ENCODE peak calls at places on chromosomes 4 and X, in eight cellular contexts. One of them, this sample, is unnamed.

GRCh38 chr4:13530823-13531608 is 13.3 kb downstream of the NKX3-2 start:
- DNase-seq in stimulated activated CD4-positive, alpha-beta T cell treated with anti-CD3 and anti-CD28 coated beads, Interleukin-2, amount 100 ng/mL, for 24 hours: no peak
- DNase-seq in ELF-1: peak
- DNase-seq in EH: no peak
- DNase-seq in C1 segment of cervical spinal cord: no peak
- DNase-seq in T-cell: no peak
- DNase-seq in psoas muscle: no peak
- DNase-seq in activated T-cell treated with anti-CD3 and anti-CD28 coated beads, Interleukin-2, amount 50 U/mL, for 1 hour: no peak
- DNase-seq in this sample: peak

GRCh38 chrX:63506320-63506719 is 155.2 kb upstream of the SPIN4 start:
- DNase-seq in C1 segment of cervical spinal cord: no peak
- DNase-seq in psoas muscle: no peak
- DNase-seq in stimulated activated CD4-positive, alpha-beta T cell treated with anti-CD3 and anti-CD28 coated beads, Interleukin-2, amount 100 ng/mL, for 24 hours: no peak
- DNase-seq in activated T-cell treated with anti-CD3 and anti-CD28 coated beads, Interleukin-2, amount 50 U/mL, for 1 hour: no peak
- DNase-seq in EH: peak
- DNase-seq in ELF-1: peak
- DNase-seq in T-cell: no peak
- DNase-seq in this sample: peak

GRCh38 chr4:81648576-81649272 is 177.0 kb upstream of the RASGEF1B start:
- DNase-seq in C1 segment of cervical spinal cord: no peak
- DNase-seq in ELF-1: no peak
- DNase-seq in activated T-cell treated with anti-CD3 and anti-CD28 coated beads, Interleukin-2, amount 50 U/mL, for 1 hour: peak
- DNase-seq in EH: no peak
- DNase-seq in stimulated activated CD4-positive, alpha-beta T cell treated with anti-CD3 and anti-CD28 coated beads, Interleukin-2, amount 100 ng/mL, for 24 hours: peak
- DNase-seq in psoas muscle: no peak
- DNase-seq in T-cell: peak
- DNase-seq in this sample: no peak

GRCh38 chr4:173365359-173365996 is 5.3 kb upstream of the SAP30 start:
- DNase-seq in T-cell: no peak
- DNase-seq in stimulated activated CD4-positive, alpha-beta T cell treated with anti-CD3 and anti-CD28 coated beads, Interleukin-2, amount 100 ng/mL, for 24 hours: no peak
- DNase-seq in ELF-1: no peak
- DNase-seq in psoas muscle: no peak
- DNase-seq in C1 segment of cervical spinal cord: no peak
- DNase-seq in activated T-cell treated with anti-CD3 and anti-CD28 coated beads, Interleukin-2, amount 50 U/mL, for 1 hour: no peak
- DNase-seq in EH: no peak
- DNase-seq in this sample: no peak

GRCh38 chr4:11542952-11543351 is 114.3 kb upstream of the HS3ST1 start:
- DNase-seq in C1 segment of cervical spinal cord: no peak
- DNase-seq in ELF-1: no peak
- DNase-seq in T-cell: no peak
- DNase-seq in activated T-cell treated with anti-CD3 and anti-CD28 coated beads, Interleukin-2, amount 50 U/mL, for 1 hour: no peak
- DNase-seq in stimulated activated CD4-positive, alpha-beta T cell treated with anti-CD3 and anti-CD28 coated beads, Interleukin-2, amount 100 ng/mL, for 24 hours: no peak
- DNase-seq in psoas muscle: no peak
- DNase-seq in EH: no peak
- DNase-seq in this sample: no peak

GRCh38 chrX:31714797-31715196 is 643.0 kb upstream of the FTHL17 start:
- DNase-seq in C1 segment of cervical spinal cord: no peak
- DNase-seq in EH: no peak
- DNase-seq in ELF-1: no peak
- DNase-seq in activated T-cell treated with anti-CD3 and anti-CD28 coated beads, Interleukin-2, amount 50 U/mL, for 1 hour: no peak
- DNase-seq in T-cell: no peak
- DNase-seq in psoas muscle: no peak
- DNase-seq in stimulated activated CD4-positive, alpha-beta T cell treated with anti-CD3 and anti-CD28 coated beads, Interleukin-2, amount 100 ng/mL, for 24 hours: no peak
- DNase-seq in this sample: no peak

GRCh38 chr4:163164591-163164990 is 2.1 kb downstream of the NAF1 start:
- DNase-seq in stimulated activated CD4-positive, alpha-beta T cell treated with anti-CD3 and anti-CD28 coated beads, Interleukin-2, amount 100 ng/mL, for 24 hours: no peak
- DNase-seq in C1 segment of cervical spinal cord: no peak
- DNase-seq in T-cell: no peak
- DNase-seq in psoas muscle: no peak
- DNase-seq in activated T-cell treated with anti-CD3 and anti-CD28 coated beads, Interleukin-2, amount 50 U/mL, for 1 hour: no peak
- DNase-seq in ELF-1: no peak
- DNase-seq in EH: no peak
- DNase-seq in this sample: peak

GRCh38 chr4:98466868-98467599 is 191.4 kb downstream of the TSPAN5 start:
- DNase-seq in ELF-1: no peak
- DNase-seq in T-cell: no peak
- DNase-seq in C1 segment of cervical spinal cord: no peak
- DNase-seq in psoas muscle: no peak
- DNase-seq in activated T-cell treated with anti-CD3 and anti-CD28 coated beads, Interleukin-2, amount 50 U/mL, for 1 hour: no peak
- DNase-seq in EH: peak
- DNase-seq in stimulated activated CD4-positive, alpha-beta T cell treated with anti-CD3 and anti-CD28 coated beads, Interleukin-2, amount 100 ng/mL, for 24 hours: no peak
- DNase-seq in this sample: no peak

GRCh38 chr4:38980903-38981676 is 51.1 kb downstream of the TMEM156 start:
- DNase-seq in stimulated activated CD4-positive, alpha-beta T cell treated with anti-CD3 and anti-CD28 coated beads, Interleukin-2, amount 100 ng/mL, for 24 hours: no peak
- DNase-seq in C1 segment of cervical spinal cord: no peak
- DNase-seq in EH: peak
- DNase-seq in ELF-1: no peak
- DNase-seq in activated T-cell treated with anti-CD3 and anti-CD28 coated beads, Interleukin-2, amount 50 U/mL, for 1 hour: no peak
- DNase-seq in psoas muscle: no peak
- DNase-seq in T-cell: no peak
- DNase-seq in this sample: peak

GRCh38 chr4:119962631-119963030 is 104.0 kb downstream of the MAD2L1 start:
- DNase-seq in EH: no peak
- DNase-seq in C1 segment of cervical spinal cord: no peak
- DNase-seq in T-cell: no peak
- DNase-seq in psoas muscle: no peak
- DNase-seq in ELF-1: no peak
- DNase-seq in activated T-cell treated with anti-CD3 and anti-CD28 coated beads, Interleukin-2, amount 50 U/mL, for 1 hour: no peak
- DNase-seq in stimulated activated CD4-positive, alpha-beta T cell treated with anti-CD3 and anti-CD28 coated beads, Interleukin-2, amount 100 ng/mL, for 24 hours: no peak
- DNase-seq in this sample: no peak

GRCh38 chr4:24643774-24644520 is 59.6 kb upstream of the DHX15 start:
- DNase-seq in C1 segment of cervical spinal cord: no peak
- DNase-seq in activated T-cell treated with anti-CD3 and anti-CD28 coated beads, Interleukin-2, amount 50 U/mL, for 1 hour: no peak
- DNase-seq in ELF-1: no peak
- DNase-seq in psoas muscle: no peak
- DNase-seq in stimulated activated CD4-positive, alpha-beta T cell treated with anti-CD3 and anti-CD28 coated beads, Interleukin-2, amount 100 ng/mL, for 24 hours: no peak
- DNase-seq in T-cell: no peak
- DNase-seq in EH: peak
- DNase-seq in this sample: no peak

GRCh38 chr4:826508-827208 is 729 bp upstream of the CPLX1 start:
- DNase-seq in C1 segment of cervical spinal cord: no peak
- DNase-seq in EH: no peak
- DNase-seq in psoas muscle: peak
- DNase-seq in ELF-1: no peak
- DNase-seq in activated T-cell treated with anti-CD3 and anti-CD28 coated beads, Interleukin-2, amount 50 U/mL, for 1 hour: peak
- DNase-seq in T-cell: no peak
- DNase-seq in stimulated activated CD4-positive, alpha-beta T cell treated with anti-CD3 and anti-CD28 coated beads, Interleukin-2, amount 100 ng/mL, for 24 hours: no peak
- DNase-seq in this sample: no peak

GRCh38 chrX:68041110-68041509 is 392.2 kb downstream of the OPHN1 start:
- DNase-seq in C1 segment of cervical spinal cord: no peak
- DNase-seq in EH: no peak
- DNase-seq in activated T-cell treated with anti-CD3 and anti-CD28 coated beads, Interleukin-2, amount 50 U/mL, for 1 hour: no peak
- DNase-seq in psoas muscle: no peak
- DNase-seq in ELF-1: no peak
- DNase-seq in stimulated activated CD4-positive, alpha-beta T cell treated with anti-CD3 and anti-CD28 coated beads, Interleukin-2, amount 100 ng/mL, for 24 hours: no peak
- DNase-seq in T-cell: no peak
- DNase-seq in this sample: no peak

GRCh38 chrX:21638311-21638710 is 19.8 kb downstream of the KLHL34 start:
- DNase-seq in ELF-1: no peak
- DNase-seq in EH: peak
- DNase-seq in stimulated activated CD4-positive, alpha-beta T cell treated with anti-CD3 and anti-CD28 coated beads, Interleukin-2, amount 100 ng/mL, for 24 hours: no peak
- DNase-seq in activated T-cell treated with anti-CD3 and anti-CD28 coated beads, Interleukin-2, amount 50 U/mL, for 1 hour: no peak
- DNase-seq in T-cell: no peak
- DNase-seq in psoas muscle: no peak
- DNase-seq in C1 segment of cervical spinal cord: no peak
- DNase-seq in this sample: peak

GRCh38 chrX:1124531-1124930 is 87.9 kb downstream of the CRLF2 start:
- DNase-seq in activated T-cell treated with anti-CD3 and anti-CD28 coated beads, Interleukin-2, amount 50 U/mL, for 1 hour: no peak
- DNase-seq in stimulated activated CD4-positive, alpha-beta T cell treated with anti-CD3 and anti-CD28 coated beads, Interleukin-2, amount 100 ng/mL, for 24 hours: no peak
- DNase-seq in EH: no peak
- DNase-seq in ELF-1: no peak
- DNase-seq in T-cell: no peak
- DNase-seq in C1 segment of cervical spinal cord: no peak
- DNase-seq in psoas muscle: no peak
- DNase-seq in this sample: no peak

GRCh38 chr4:110988741-110989140 is 365.9 kb upstream of the PITX2 start:
- DNase-seq in T-cell: no peak
- DNase-seq in EH: no peak
- DNase-seq in psoas muscle: no peak
- DNase-seq in ELF-1: no peak
- DNase-seq in C1 segment of cervical spinal cord: no peak
- DNase-seq in activated T-cell treated with anti-CD3 and anti-CD28 coated beads, Interleukin-2, amount 50 U/mL, for 1 hour: no peak
- DNase-seq in stimulated activated CD4-positive, alpha-beta T cell treated with anti-CD3 and anti-CD28 coated beads, Interleukin-2, amount 100 ng/mL, for 24 hours: no peak
- DNase-seq in this sample: no peak

GRCh38 chr4:114237997-114238396 is 258.6 kb upstream of the ARSJ start:
- DNase-seq in activated T-cell treated with anti-CD3 and anti-CD28 coated beads, Interleukin-2, amount 50 U/mL, for 1 hour: no peak
- DNase-seq in stimulated activated CD4-positive, alpha-beta T cell treated with anti-CD3 and anti-CD28 coated beads, Interleukin-2, amount 100 ng/mL, for 24 hours: no peak
- DNase-seq in ELF-1: no peak
- DNase-seq in EH: no peak
- DNase-seq in psoas muscle: no peak
- DNase-seq in C1 segment of cervical spinal cord: no peak
- DNase-seq in T-cell: no peak
- DNase-seq in this sample: no peak

GRCh38 chr4:81058621-81059020 is 28.1 kb downstream of the BMP3 start:
- DNase-seq in ELF-1: no peak
- DNase-seq in stimulated activated CD4-positive, alpha-beta T cell treated with anti-CD3 and anti-CD28 coated beads, Interleukin-2, amount 100 ng/mL, for 24 hours: no peak
- DNase-seq in T-cell: no peak
- DNase-seq in psoas muscle: no peak
- DNase-seq in activated T-cell treated with anti-CD3 and anti-CD28 coated beads, Interleukin-2, amount 50 U/mL, for 1 hour: no peak
- DNase-seq in C1 segment of cervical spinal cord: no peak
- DNase-seq in EH: no peak
- DNase-seq in this sample: no peak

GRCh38 chrX:135345328-135345645 is 36.0 kb downstream of the ETDC start:
- DNase-seq in stimulated activated CD4-positive, alpha-beta T cell treated with anti-CD3 and anti-CD28 coated beads, Interleukin-2, amount 100 ng/mL, for 24 hours: no peak
- DNase-seq in T-cell: no peak
- DNase-seq in EH: peak
- DNase-seq in activated T-cell treated with anti-CD3 and anti-CD28 coated beads, Interleukin-2, amount 50 U/mL, for 1 hour: no peak
- DNase-seq in psoas muscle: peak
- DNase-seq in C1 segment of cervical spinal cord: no peak
- DNase-seq in ELF-1: peak
- DNase-seq in this sample: peak

GRCh38 chr4:26859762-26860156 is 882 bp upstream of the STIM2 start:
- DNase-seq in stimulated activated CD4-positive, alpha-beta T cell treated with anti-CD3 and anti-CD28 coated beads, Interleukin-2, amount 100 ng/mL, for 24 hours: no peak
- DNase-seq in ELF-1: no peak
- DNase-seq in C1 segment of cervical spinal cord: no peak
- DNase-seq in psoas muscle: no peak
- DNase-seq in activated T-cell treated with anti-CD3 and anti-CD28 coated beads, Interleukin-2, amount 50 U/mL, for 1 hour: no peak
- DNase-seq in EH: no peak
- DNase-seq in T-cell: no peak
- DNase-seq in this sample: no peak

GRCh38 chr4:1813915-1814314 is 20.8 kb downstream of the FGFR3 start:
- DNase-seq in C1 segment of cervical spinal cord: no peak
- DNase-seq in T-cell: no peak
- DNase-seq in ELF-1: no peak
- DNase-seq in activated T-cell treated with anti-CD3 and anti-CD28 coated beads, Interleukin-2, amount 50 U/mL, for 1 hour: no peak
- DNase-seq in psoas muscle: no peak
- DNase-seq in stimulated activated CD4-positive, alpha-beta T cell treated with anti-CD3 and anti-CD28 coated beads, Interleukin-2, amount 100 ng/mL, for 24 hours: no peak
- DNase-seq in EH: peak
- DNase-seq in this sample: no peak

GRCh38 chrX:111352424-111352823 is 59.6 kb downstream of the DCX start:
- DNase-seq in EH: no peak
- DNase-seq in activated T-cell treated with anti-CD3 and anti-CD28 coated beads, Interleukin-2, amount 50 U/mL, for 1 hour: no peak
- DNase-seq in C1 segment of cervical spinal cord: no peak
- DNase-seq in stimulated activated CD4-positive, alpha-beta T cell treated with anti-CD3 and anti-CD28 coated beads, Interleukin-2, amount 100 ng/mL, for 24 hours: no peak
- DNase-seq in psoas muscle: peak
- DNase-seq in T-cell: no peak
- DNase-seq in ELF-1: no peak
- DNase-seq in this sample: no peak

GRCh38 chr4:141654098-141654497 is 17.7 kb downstream of the IL15 start:
- DNase-seq in stimulated activated CD4-positive, alpha-beta T cell treated with anti-CD3 and anti-CD28 coated beads, Interleukin-2, amount 100 ng/mL, for 24 hours: no peak
- DNase-seq in T-cell: no peak
- DNase-seq in activated T-cell treated with anti-CD3 and anti-CD28 coated beads, Interleukin-2, amount 50 U/mL, for 1 hour: no peak
- DNase-seq in psoas muscle: peak
- DNase-seq in C1 segment of cervical spinal cord: no peak
- DNase-seq in ELF-1: peak
- DNase-seq in EH: peak
- DNase-seq in this sample: no peak

GRCh38 chrX:72358313-72358712 is 52.6 kb upstream of the CITED1 start:
- DNase-seq in C1 segment of cervical spinal cord: no peak
- DNase-seq in activated T-cell treated with anti-CD3 and anti-CD28 coated beads, Interleukin-2, amount 50 U/mL, for 1 hour: no peak
- DNase-seq in stimulated activated CD4-positive, alpha-beta T cell treated with anti-CD3 and anti-CD28 coated beads, Interleukin-2, amount 100 ng/mL, for 24 hours: no peak
- DNase-seq in EH: peak
- DNase-seq in psoas muscle: no peak
- DNase-seq in ELF-1: no peak
- DNase-seq in T-cell: no peak
- DNase-seq in this sample: peak

GRCh38 chrX:136866337-136867095 is 14.0 kb downstream of the RBMX start:
- DNase-seq in C1 segment of cervical spinal cord: no peak
- DNase-seq in psoas muscle: no peak
- DNase-seq in activated T-cell treated with anti-CD3 and anti-CD28 coated beads, Interleukin-2, amount 50 U/mL, for 1 hour: no peak
- DNase-seq in T-cell: no peak
- DNase-seq in EH: no peak
- DNase-seq in ELF-1: peak
- DNase-seq in stimulated activated CD4-positive, alpha-beta T cell treated with anti-CD3 and anti-CD28 coated beads, Interleukin-2, amount 100 ng/mL, for 24 hours: no peak
- DNase-seq in this sample: no peak

GRCh38 chr4:114400531-114400930 is 198.1 kb upstream of the UGT8 start:
- DNase-seq in C1 segment of cervical spinal cord: no peak
- DNase-seq in ELF-1: no peak
- DNase-seq in T-cell: no peak
- DNase-seq in activated T-cell treated with anti-CD3 and anti-CD28 coated beads, Interleukin-2, amount 50 U/mL, for 1 hour: no peak
- DNase-seq in psoas muscle: no peak
- DNase-seq in stimulated activated CD4-positive, alpha-beta T cell treated with anti-CD3 and anti-CD28 coated beads, Interleukin-2, amount 100 ng/mL, for 24 hours: no peak
- DNase-seq in EH: peak
- DNase-seq in this sample: no peak

GRCh38 chr4:138952405-138952804 is 63.2 kb upstream of the NOCT start:
- DNase-seq in stimulated activated CD4-positive, alpha-beta T cell treated with anti-CD3 and anti-CD28 coated beads, Interleukin-2, amount 100 ng/mL, for 24 hours: peak
- DNase-seq in EH: peak
- DNase-seq in C1 segment of cervical spinal cord: no peak
- DNase-seq in psoas muscle: no peak
- DNase-seq in ELF-1: no peak
- DNase-seq in activated T-cell treated with anti-CD3 and anti-CD28 coated beads, Interleukin-2, amount 50 U/mL, for 1 hour: no peak
- DNase-seq in T-cell: no peak
- DNase-seq in this sample: no peak

GRCh38 chr4:89283226-89283974 is 24.2 kb downstream of the GPRIN3 start:
- DNase-seq in C1 segment of cervical spinal cord: no peak
- DNase-seq in stimulated activated CD4-positive, alpha-beta T cell treated with anti-CD3 and anti-CD28 coated beads, Interleukin-2, amount 100 ng/mL, for 24 hours: no peak
- DNase-seq in EH: no peak
- DNase-seq in T-cell: peak
- DNase-seq in activated T-cell treated with anti-CD3 and anti-CD28 coated beads, Interleukin-2, amount 50 U/mL, for 1 hour: peak
- DNase-seq in ELF-1: no peak
- DNase-seq in psoas muscle: no peak
- DNase-seq in this sample: no peak

GRCh38 chr4:104751468-104751867 is 256.8 kb upstream of the CXXC4 start:
- DNase-seq in EH: no peak
- DNase-seq in ELF-1: no peak
- DNase-seq in stimulated activated CD4-positive, alpha-beta T cell treated with anti-CD3 and anti-CD28 coated beads, Interleukin-2, amount 100 ng/mL, for 24 hours: no peak
- DNase-seq in T-cell: no peak
- DNase-seq in psoas muscle: no peak
- DNase-seq in activated T-cell treated with anti-CD3 and anti-CD28 coated beads, Interleukin-2, amount 50 U/mL, for 1 hour: no peak
- DNase-seq in C1 segment of cervical spinal cord: no peak
- DNase-seq in this sample: no peak

GRCh38 chrX:115690554-115691216 is 129.7 kb downstream of the PLS3 start:
- DNase-seq in stimulated activated CD4-positive, alpha-beta T cell treated with anti-CD3 and anti-CD28 coated beads, Interleukin-2, amount 100 ng/mL, for 24 hours: peak
- DNase-seq in psoas muscle: no peak
- DNase-seq in ELF-1: peak
- DNase-seq in T-cell: no peak
- DNase-seq in C1 segment of cervical spinal cord: no peak
- DNase-seq in EH: peak
- DNase-seq in activated T-cell treated with anti-CD3 and anti-CD28 coated beads, Interleukin-2, amount 50 U/mL, for 1 hour: no peak
- DNase-seq in this sample: peak

GRCh38 chrX:84340981-84341380 is 153.0 kb upstream of the RPS6KA6 start:
- DNase-seq in T-cell: no peak
- DNase-seq in activated T-cell treated with anti-CD3 and anti-CD28 coated beads, Interleukin-2, amount 50 U/mL, for 1 hour: no peak
- DNase-seq in EH: peak
- DNase-seq in stimulated activated CD4-positive, alpha-beta T cell treated with anti-CD3 and anti-CD28 coated beads, Interleukin-2, amount 100 ng/mL, for 24 hours: no peak
- DNase-seq in psoas muscle: no peak
- DNase-seq in C1 segment of cervical spinal cord: no peak
- DNase-seq in ELF-1: no peak
- DNase-seq in this sample: no peak

GRCh38 chr4:1278336-1278670 is 11.4 kb upstream of the MAEA start:
- DNase-seq in stimulated activated CD4-positive, alpha-beta T cell treated with anti-CD3 and anti-CD28 coated beads, Interleukin-2, amount 100 ng/mL, for 24 hours: no peak
- DNase-seq in psoas muscle: no peak
- DNase-seq in EH: peak
- DNase-seq in ELF-1: no peak
- DNase-seq in activated T-cell treated with anti-CD3 and anti-CD28 coated beads, Interleukin-2, amount 50 U/mL, for 1 hour: no peak
- DNase-seq in T-cell: no peak
- DNase-seq in C1 segment of cervical spinal cord: no peak
- DNase-seq in this sample: no peak

This sample was measured in GM03348.